ENCODE peak calls at places on chromosomes 3 and 15, in seven cellular contexts. J is HCEC 1CT, M is NCI-H2107, Q is progenitor cell of endocrine pancreas, N is cardiac fibroblast, U is uterus, O is fibroblast of lung. I is an unnamed sample.
A peak's percentile ranks its signal among the peaks of the same experiment; 100 is the strongest.

GRCh38 chr3:165635791-165636681 is 201.2 kb downstream of the BCHE start:
- DNase-seq in J (no peak), M (no peak), Q (no peak), N (peak; percentile 33), U (no peak), O (no peak), I (no peak)

GRCh38 chr3:79113821-79114220 is 654.0 kb downstream of the ROBO1 start:
- DNase-seq in J (no peak), M (no peak), Q (no peak), N (peak; percentile 46), U (no peak), O (no peak), I (no peak)

GRCh38 chr15:20351448-20351961 is 190.1 kb downstream of the GOLGA6L6 start:
- DNase-seq in J (no peak), M (no peak), Q (no peak), N (no peak), U (no peak), O (no peak), I (no peak)

GRCh38 chr15:40594429-40594836 is 384 bp downstream of the KNL1 start:
- DNase-seq in J (peak; percentile 54), M (no peak), Q (peak; percentile 43), N (peak; percentile 65), U (peak; percentile 20), O (no peak), I (peak; percentile 61)

GRCh38 chr3:129112308-129113052 is 9.1 kb downstream of the RAB43 start:
- DNase-seq in J (no peak), M (no peak), Q (no peak), N (peak; percentile 50), U (no peak), O (peak; percentile 79), I (no peak)

GRCh38 chr3:175672119-175672689 is 813.1 kb downstream of the NAALADL2 start:
- DNase-seq in J (peak; percentile 45), M (no peak), Q (no peak), N (peak; percentile 59), U (no peak), O (peak; percentile 83), I (no peak)

GRCh38 chr3:25785826-25786225 is 2.6 kb upstream of the NGLY1 start:
- DNase-seq in J (peak; percentile 5), M (no peak), Q (no peak), N (peak; percentile 25), U (no peak), O (no peak), I (no peak)

GRCh38 chr3:125374501-125374995 is 577 bp downstream of the ZNF148 start:
- DNase-seq in J (peak; percentile 48), M (peak; percentile 16), Q (peak; percentile 36), N (peak; percentile 47), U (no peak), O (peak; percentile 47), I (peak; percentile 25)